ENCODE peak calls at places on chromosomes 5 and 9, in seven cellular contexts. One of them, this sample, is unnamed.

GRCh38 chr5:134142088-134142487 is 27.6 kb downstream of the TCF7 start:
- DNase-seq in fibroblast of pulmonary artery: no peak
- DNase-seq in choroid plexus epithelial cell: no peak
- DNase-seq in PC-9: no peak
- DNase-seq in fibroblast of lung: no peak
- DNase-seq in left ventricle myocardium inferior: no peak
- DNase-seq in tibial nerve: no peak
- DNase-seq in this sample: no peak

GRCh38 chr5:4879693-4880303 is 260.3 kb upstream of the ADAMTS16 start:
- DNase-seq in fibroblast of pulmonary artery: peak; percentile 73
- DNase-seq in choroid plexus epithelial cell: peak; percentile 81
- DNase-seq in PC-9: peak; percentile 62
- DNase-seq in fibroblast of lung: peak; percentile 60
- DNase-seq in left ventricle myocardium inferior: peak; percentile 73
- DNase-seq in tibial nerve: peak; percentile 89
- DNase-seq in this sample: peak; percentile 52

GRCh38 chr5:157528036-157528632 is 47.4 kb downstream of the ADAM19 start:
- DNase-seq in fibroblast of pulmonary artery: no peak
- DNase-seq in choroid plexus epithelial cell: peak; percentile 34
- DNase-seq in PC-9: no peak
- DNase-seq in fibroblast of lung: peak; percentile 49
- DNase-seq in left ventricle myocardium inferior: peak; percentile 20
- DNase-seq in tibial nerve: no peak
- DNase-seq in this sample: no peak

GRCh38 chr9:114395768-114396167 is 8.0 kb upstream of the AKNA start:
- DNase-seq in fibroblast of pulmonary artery: no peak
- DNase-seq in choroid plexus epithelial cell: no peak
- DNase-seq in PC-9: no peak
- DNase-seq in fibroblast of lung: no peak
- DNase-seq in left ventricle myocardium inferior: no peak
- DNase-seq in tibial nerve: no peak
- DNase-seq in this sample: no peak

GRCh38 chr5:150320048-150320555 is 17.4 kb upstream of the ARSI start:
- DNase-seq in fibroblast of pulmonary artery: peak; percentile 73
- DNase-seq in choroid plexus epithelial cell: peak; percentile 89
- DNase-seq in PC-9: peak; percentile 99
- DNase-seq in fibroblast of lung: peak; percentile 93
- DNase-seq in left ventricle myocardium inferior: peak; percentile 56
- DNase-seq in tibial nerve: peak; percentile 89
- DNase-seq in this sample: peak; percentile 34

GRCh38 chr5:55734658-55735057 is 3.2 kb upstream of the DDX4 start:
- DNase-seq in fibroblast of pulmonary artery: no peak
- DNase-seq in choroid plexus epithelial cell: no peak
- DNase-seq in PC-9: no peak
- DNase-seq in fibroblast of lung: no peak
- DNase-seq in left ventricle myocardium inferior: no peak
- DNase-seq in tibial nerve: no peak
- DNase-seq in this sample: no peak

GRCh38 chr9:83199240-83199639 is 136.3 kb upstream of the RASEF start:
- DNase-seq in fibroblast of pulmonary artery: peak; percentile 77
- DNase-seq in choroid plexus epithelial cell: peak; percentile 84
- DNase-seq in PC-9: peak; percentile 47
- DNase-seq in fibroblast of lung: peak; percentile 19
- DNase-seq in left ventricle myocardium inferior: no peak
- DNase-seq in tibial nerve: peak; percentile 43
- DNase-seq in this sample: peak; percentile 18

GRCh38 chr9:17520264-17521058 is 58.4 kb upstream of the SH3GL2 start:
- DNase-seq in fibroblast of pulmonary artery: no peak
- DNase-seq in choroid plexus epithelial cell: no peak
- DNase-seq in PC-9: no peak
- DNase-seq in fibroblast of lung: no peak
- DNase-seq in left ventricle myocardium inferior: no peak
- DNase-seq in tibial nerve: no peak
- DNase-seq in this sample: no peak

GRCh38 chr5:147805030-147805454 is 22.5 kb upstream of the JAKMIP2 start:
- DNase-seq in fibroblast of pulmonary artery: no peak
- DNase-seq in choroid plexus epithelial cell: no peak
- DNase-seq in PC-9: no peak
- DNase-seq in fibroblast of lung: peak; percentile 53
- DNase-seq in left ventricle myocardium inferior: no peak
- DNase-seq in tibial nerve: no peak
- DNase-seq in this sample: no peak

GRCh38 chr9:2691626-2692025 is 25.7 kb upstream of the KCNV2 start:
- DNase-seq in fibroblast of pulmonary artery: peak; percentile 68
- DNase-seq in choroid plexus epithelial cell: no peak
- DNase-seq in PC-9: no peak
- DNase-seq in fibroblast of lung: no peak
- DNase-seq in left ventricle myocardium inferior: no peak
- DNase-seq in tibial nerve: no peak
- DNase-seq in this sample: no peak

GRCh38 chr9:117545846-117546245 is 131.0 kb upstream of the ASTN2 start:
- DNase-seq in fibroblast of pulmonary artery: no peak
- DNase-seq in choroid plexus epithelial cell: no peak
- DNase-seq in PC-9: no peak
- DNase-seq in fibroblast of lung: no peak
- DNase-seq in left ventricle myocardium inferior: no peak
- DNase-seq in tibial nerve: no peak
- DNase-seq in this sample: no peak

GRCh38 chr9:91954841-91955471 is 4.9 kb upstream of the ROR2 start:
- DNase-seq in fibroblast of pulmonary artery: peak; percentile 76
- DNase-seq in choroid plexus epithelial cell: peak; percentile 85
- DNase-seq in PC-9: no peak
- DNase-seq in fibroblast of lung: peak; percentile 82
- DNase-seq in left ventricle myocardium inferior: no peak
- DNase-seq in tibial nerve: peak; percentile 30
- DNase-seq in this sample: no peak

GRCh38 chr5:138955672-138956295 is 80.6 kb upstream of the LRRTM2 start:
- DNase-seq in fibroblast of pulmonary artery: no peak
- DNase-seq in choroid plexus epithelial cell: no peak
- DNase-seq in PC-9: no peak
- DNase-seq in fibroblast of lung: no peak
- DNase-seq in left ventricle myocardium inferior: no peak
- DNase-seq in tibial nerve: no peak
- DNase-seq in this sample: no peak

GRCh38 chr9:88197016-88197415 is 58.7 kb upstream of the SPATA31C2 start:
- DNase-seq in fibroblast of pulmonary artery: peak; percentile 60
- DNase-seq in choroid plexus epithelial cell: peak; percentile 88
- DNase-seq in PC-9: peak; percentile 66
- DNase-seq in fibroblast of lung: peak; percentile 74
- DNase-seq in left ventricle myocardium inferior: no peak
- DNase-seq in tibial nerve: peak; percentile 43
- DNase-seq in this sample: peak; percentile 39

GRCh38 chr5:124570285-124571035 is 176.0 kb downstream of the ZNF608 start:
- DNase-seq in fibroblast of pulmonary artery: no peak
- DNase-seq in choroid plexus epithelial cell: peak; percentile 9
- DNase-seq in PC-9: no peak
- DNase-seq in fibroblast of lung: no peak
- DNase-seq in left ventricle myocardium inferior: no peak
- DNase-seq in tibial nerve: no peak
- DNase-seq in this sample: no peak

GRCh38 chr5:126525630-126526245 is 69.3 kb downstream of the ALDH7A1 start:
- DNase-seq in fibroblast of pulmonary artery: peak; percentile 54
- DNase-seq in choroid plexus epithelial cell: peak; percentile 53
- DNase-seq in PC-9: no peak
- DNase-seq in fibroblast of lung: peak; percentile 25
- DNase-seq in left ventricle myocardium inferior: peak; percentile 76
- DNase-seq in tibial nerve: peak; percentile 55
- DNase-seq in this sample: no peak

GRCh38 chr5:55211184-55211874 is 15.8 kb downstream of the MCIDAS start:
- DNase-seq in fibroblast of pulmonary artery: no peak
- DNase-seq in choroid plexus epithelial cell: no peak
- DNase-seq in PC-9: peak; percentile 40
- DNase-seq in fibroblast of lung: no peak
- DNase-seq in left ventricle myocardium inferior: no peak
- DNase-seq in tibial nerve: no peak
- DNase-seq in this sample: no peak

GRCh38 chr9:105053209-105053652 is 125.3 kb upstream of the ABCA1 start:
- DNase-seq in fibroblast of pulmonary artery: peak; percentile 88
- DNase-seq in choroid plexus epithelial cell: peak; percentile 90
- DNase-seq in PC-9: peak; percentile 54
- DNase-seq in fibroblast of lung: peak; percentile 81
- DNase-seq in left ventricle myocardium inferior: no peak
- DNase-seq in tibial nerve: peak; percentile 16
- DNase-seq in this sample: peak; percentile 66

GRCh38 chr5:132238169-132238744 is 10.6 kb upstream of the P4HA2 start:
- DNase-seq in fibroblast of pulmonary artery: peak; percentile 75
- DNase-seq in choroid plexus epithelial cell: peak; percentile 81
- DNase-seq in PC-9: peak; percentile 57
- DNase-seq in fibroblast of lung: peak; percentile 69
- DNase-seq in left ventricle myocardium inferior: peak; percentile 59
- DNase-seq in tibial nerve: peak; percentile 95
- DNase-seq in this sample: no peak

GRCh38 chr5:31346896-31347557 is 153.5 kb downstream of the CDH6 start:
- DNase-seq in fibroblast of pulmonary artery: no peak
- DNase-seq in choroid plexus epithelial cell: no peak
- DNase-seq in PC-9: no peak
- DNase-seq in fibroblast of lung: no peak
- DNase-seq in left ventricle myocardium inferior: no peak
- DNase-seq in tibial nerve: no peak
- DNase-seq in this sample: no peak

GRCh38 chr5:55232194-55232984 is 1.0 kb downstream of the CCNO start:
- DNase-seq in fibroblast of pulmonary artery: no peak
- DNase-seq in choroid plexus epithelial cell: no peak
- DNase-seq in PC-9: peak; percentile 57
- DNase-seq in fibroblast of lung: no peak
- DNase-seq in left ventricle myocardium inferior: peak; percentile 16
- DNase-seq in tibial nerve: no peak
- DNase-seq in this sample: no peak

GRCh38 chr5:90930756-90931431 is 372.3 kb downstream of the ADGRV1 start:
- DNase-seq in fibroblast of pulmonary artery: no peak
- DNase-seq in choroid plexus epithelial cell: no peak
- DNase-seq in PC-9: no peak
- DNase-seq in fibroblast of lung: no peak
- DNase-seq in left ventricle myocardium inferior: no peak
- DNase-seq in tibial nerve: no peak
- DNase-seq in this sample: no peak

GRCh38 chr5:141822134-141822533 is 56.1 kb downstream of the PCDH1 start:
- DNase-seq in fibroblast of pulmonary artery: peak; percentile 56
- DNase-seq in choroid plexus epithelial cell: peak; percentile 42
- DNase-seq in PC-9: no peak
- DNase-seq in fibroblast of lung: peak; percentile 81
- DNase-seq in left ventricle myocardium inferior: peak; percentile 35
- DNase-seq in tibial nerve: no peak
- DNase-seq in this sample: no peak

GRCh38 chr5:135833521-135833920 is 942 bp upstream of the SLC25A48 start:
- DNase-seq in fibroblast of pulmonary artery: no peak
- DNase-seq in choroid plexus epithelial cell: no peak
- DNase-seq in PC-9: no peak
- DNase-seq in fibroblast of lung: no peak
- DNase-seq in left ventricle myocardium inferior: no peak
- DNase-seq in tibial nerve: no peak
- DNase-seq in this sample: no peak

DNA sequence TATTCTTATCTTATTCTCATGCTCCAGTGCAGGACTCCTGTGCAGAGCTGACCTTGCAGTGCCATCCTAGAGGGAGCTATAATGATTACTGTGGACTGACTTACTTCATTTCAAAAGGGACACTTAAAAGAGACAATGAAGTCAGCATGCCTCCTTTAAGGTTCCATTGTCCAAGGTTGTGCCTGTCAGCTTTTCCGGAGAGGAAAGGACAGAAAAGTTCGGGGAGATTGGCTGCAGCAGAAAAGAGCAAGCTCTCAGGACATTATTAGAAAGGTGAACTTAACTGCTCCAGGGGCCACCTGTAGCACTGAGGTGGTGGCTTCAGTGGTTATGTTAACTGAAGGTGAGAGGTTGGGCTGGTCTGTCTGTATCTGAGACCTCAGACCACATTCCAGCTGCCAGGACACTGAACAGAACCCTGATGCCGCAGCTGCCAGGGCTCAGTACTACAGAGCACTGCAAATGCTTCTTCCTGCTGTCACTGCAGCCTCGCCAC is 112.9 kb downstream of the ST8SIA4 start:
- DNase-seq in fibroblast of pulmonary artery: no peak
- DNase-seq in choroid plexus epithelial cell: peak; percentile 12
- DNase-seq in PC-9: no peak
- DNase-seq in fibroblast of lung: no peak
- DNase-seq in left ventricle myocardium inferior: no peak
- DNase-seq in tibial nerve: no peak
- DNase-seq in this sample: no peak
- TF ChIP-seq CTCF in fibroblast of pulmonary artery: no peak
- TF ChIP-seq CTCF in choroid plexus epithelial cell: peak; percentile 24
- TF ChIP-seq CTCF in PC-9: no peak
- TF ChIP-seq CTCF in fibroblast of lung: no peak
- TF ChIP-seq CTCF in left ventricle myocardium inferior: peak; percentile 24
- TF ChIP-seq CTCF in tibial nerve: no peak
- TF ChIP-seq CTCF in this sample: no peak

GRCh38 chr5:160470437-160471341 is 49.0 kb downstream of the PTTG1 start:
- DNase-seq in fibroblast of pulmonary artery: peak; percentile 72
- DNase-seq in choroid plexus epithelial cell: peak; percentile 76
- DNase-seq in PC-9: no peak
- DNase-seq in fibroblast of lung: peak; percentile 86
- DNase-seq in left ventricle myocardium inferior: no peak
- DNase-seq in tibial nerve: peak; percentile 18
- DNase-seq in this sample: no peak
- H3K4me3 ChIP-seq in fibroblast of pulmonary artery: peak overlapping the region; percentile 58
- H3K4me3 ChIP-seq in choroid plexus epithelial cell: peak overlapping the region; percentile 20
- H3K4me3 ChIP-seq in PC-9: no peak overlapping the region
- H3K4me3 ChIP-seq in fibroblast of lung: no peak overlapping the region
- H3K4me3 ChIP-seq in left ventricle myocardium inferior: no peak overlapping the region
- H3K4me3 ChIP-seq in tibial nerve: no peak overlapping the region
- H3K4me3 ChIP-seq in this sample: no peak overlapping the region

GRCh38 chr9:121751686-121752445 is 100.4 kb downstream of the DAB2IP start:
- DNase-seq in fibroblast of pulmonary artery: no peak
- DNase-seq in choroid plexus epithelial cell: no peak
- DNase-seq in PC-9: no peak
- DNase-seq in fibroblast of lung: no peak
- DNase-seq in left ventricle myocardium inferior: no peak
- DNase-seq in tibial nerve: no peak
- DNase-seq in this sample: no peak

GRCh38 chr9:121749614-121750013 is 98.2 kb downstream of the DAB2IP start:
- DNase-seq in fibroblast of pulmonary artery: no peak
- DNase-seq in choroid plexus epithelial cell: no peak
- DNase-seq in PC-9: no peak
- DNase-seq in fibroblast of lung: no peak
- DNase-seq in left ventricle myocardium inferior: no peak
- DNase-seq in tibial nerve: no peak
- DNase-seq in this sample: no peak

GRCh38 chr9:121750715-121751623 is 99.5 kb downstream of the DAB2IP start:
- DNase-seq in fibroblast of pulmonary artery: no peak
- DNase-seq in choroid plexus epithelial cell: no peak
- DNase-seq in PC-9: no peak
- DNase-seq in fibroblast of lung: no peak
- DNase-seq in left ventricle myocardium inferior: no peak
- DNase-seq in tibial nerve: no peak
- DNase-seq in this sample: no peak

GRCh38 chr9:121748727-121749546 is 97.5 kb downstream of the DAB2IP start:
- DNase-seq in fibroblast of pulmonary artery: no peak
- DNase-seq in choroid plexus epithelial cell: no peak
- DNase-seq in PC-9: no peak
- DNase-seq in fibroblast of lung: no peak
- DNase-seq in left ventricle myocardium inferior: peak; percentile 76
- DNase-seq in tibial nerve: no peak
- DNase-seq in this sample: no peak

GRCh38 chr9:121750259-121750714 is 98.9 kb downstream of the DAB2IP start:
- DNase-seq in fibroblast of pulmonary artery: no peak
- DNase-seq in choroid plexus epithelial cell: no peak
- DNase-seq in PC-9: no peak
- DNase-seq in fibroblast of lung: no peak
- DNase-seq in left ventricle myocardium inferior: no peak
- DNase-seq in tibial nerve: no peak
- DNase-seq in this sample: no peak
- TF ChIP-seq CTCF in fibroblast of pulmonary artery: no peak
- TF ChIP-seq CTCF in choroid plexus epithelial cell: no peak
- TF ChIP-seq CTCF in PC-9: no peak
- TF ChIP-seq CTCF in fibroblast of lung: no peak
- TF ChIP-seq CTCF in left ventricle myocardium inferior: no peak
- TF ChIP-seq CTCF in tibial nerve: no peak
- TF ChIP-seq CTCF in this sample: no peak

GRCh38 chr9:125126019-125126746 is 17.1 kb downstream of the SCAI start:
- DNase-seq in fibroblast of pulmonary artery: peak; percentile 98
- DNase-seq in choroid plexus epithelial cell: peak; percentile 98
- DNase-seq in PC-9: peak; percentile 39
- DNase-seq in fibroblast of lung: peak; percentile 99
- DNase-seq in left ventricle myocardium inferior: peak; percentile 79
- DNase-seq in tibial nerve: peak; percentile 79
- DNase-seq in this sample: peak; percentile 99
- H3K4me3 ChIP-seq in fibroblast of pulmonary artery: no peak overlapping the region
- H3K4me3 ChIP-seq in choroid plexus epithelial cell: no peak overlapping the region
- H3K4me3 ChIP-seq in PC-9: no peak overlapping the region
- H3K4me3 ChIP-seq in fibroblast of lung: peak overlapping the region; percentile 36
- H3K4me3 ChIP-seq in left ventricle myocardium inferior: no peak overlapping the region
- H3K4me3 ChIP-seq in tibial nerve: no peak overlapping the region
- H3K4me3 ChIP-seq in this sample: no peak overlapping the region